ENCODE peak calls at places on chromosomes 6 and 20, in seven cellular contexts. I is mesenchymal stem cell, A is IMR-90, C is mesendoderm, H is H9, S is H1, D is neuronal stem cell. P is an unnamed sample.

GRCh38 chr6:722608-723007 is 29.7 kb upstream of the EXOC2 start:
- DNase-seq in A (peak; percentile 44), I (peak; percentile 76), H (no peak), S (no peak), C (no peak), D (no peak), P (no peak)

GRCh38 chr6:157089258-157089657 is 234.1 kb downstream of the TMEM242 start:
- DNase-seq in H (peak; percentile 81), A (peak; percentile 60), I (peak; percentile 51), D (peak; percentile 72), S (no peak), C (peak; percentile 99), P (no peak)

GRCh38 chr6:79186564-79186963 is 47.9 kb downstream of the HMGN3 start:
- DNase-seq in S (no peak), C (no peak), A (no peak), D (no peak), H (no peak), I (no peak), P (no peak)

GRCh38 chr20:36852187-36852586 is 23.8 kb upstream of the TLDC2 start:
- DNase-seq in I (no peak), A (no peak), D (no peak), H (no peak), C (no peak), S (no peak), P (no peak)

GRCh38 chr6:89118931-89119330 is 1.1 kb upstream of the SRSF12 start:
- DNase-seq in H (no peak), C (no peak), D (no peak), S (no peak), A (no peak), I (no peak), P (no peak)

GRCh38 chr6:14478396-14479225 is 361.0 kb downstream of the CD83 start:
- DNase-seq in I (no peak), C (no peak), D (no peak), H (no peak), A (peak; percentile 49), S (no peak), P (no peak)

GRCh38 chr20:22490287-22491187 is 93.8 kb downstream of the FOXA2 start:
- DNase-seq in I (no peak), A (no peak), H (peak; percentile 62), S (peak; percentile 58), D (peak; percentile 48), C (peak; percentile 77), P (no peak)

GRCh38 chr20:50588034-50588736 is 78.0 kb downstream of the PTPN1 start:
- DNase-seq in S (peak; percentile 99), A (peak; percentile 58), H (peak; percentile 83), D (peak; percentile 40), I (peak; percentile 68), C (peak; percentile 77), P (peak; percentile 54)

GRCh38 chr6:158999154-158999668 is 791 bp downstream of the RSPH3 start:
- DNase-seq in H (no peak), C (no peak), I (no peak), A (peak; percentile 8), D (no peak), S (no peak), P (no peak)

GRCh38 chr20:63497138-63497945 is 1.5 kb downstream of the EEF1A2 start:
- DNase-seq in D (no peak), I (no peak), H (peak; percentile 33), A (no peak), S (peak; percentile 53), C (no peak), P (no peak)

GRCh38 chr20:47696856-47697255 is 88.4 kb downstream of the SULF2 start:
- DNase-seq in C (no peak), I (no peak), H (no peak), S (no peak), D (no peak), A (no peak), P (no peak)

GRCh38 chr20:58433759-58434158 is 44.7 kb downstream of the VAPB start:
- DNase-seq in C (no peak), H (no peak), D (no peak), I (peak; percentile 83), A (peak; percentile 89), S (no peak), P (no peak)

GRCh38 chr6:131383421-131384411 is 189.3 kb upstream of the ARG1 start:
- DNase-seq in H (peak; percentile 43), S (no peak), C (no peak), D (no peak), I (no peak), A (no peak), P (no peak)

GRCh38 chr6:131382646-131383045 is 190.4 kb upstream of the ARG1 start:
- DNase-seq in I (no peak), H (no peak), D (no peak), S (no peak), A (no peak), C (no peak), P (no peak)

GRCh38 chr6:131381052-131381451 is 192.0 kb upstream of the ARG1 start:
- DNase-seq in I (no peak), H (no peak), S (no peak), C (no peak), A (no peak), D (no peak), P (no peak)

GRCh38 chr6:131379951-131380350 is 193.1 kb upstream of the ARG1 start:
- DNase-seq in S (no peak), I (peak; percentile 59), C (no peak), H (no peak), D (no peak), A (peak; percentile 61), P (peak; percentile 57)

GRCh38 chr6:131381694-131382093 is 191.3 kb upstream of the ARG1 start:
- DNase-seq in D (no peak), S (no peak), C (no peak), A (no peak), H (no peak), I (no peak), P (no peak)
- H2BK5ac ChIP-seq in D (no peak overlapping the region), S (no peak overlapping the region), C (no peak overlapping the region), A (no peak overlapping the region), H (no peak overlapping the region), I (no peak overlapping the region), P (no peak overlapping the region)

GRCh38 chr6:41705996-41706835 is 29.2 kb downstream of the TFEB start:
- DNase-seq in D (peak; percentile 52), C (peak; percentile 72), I (peak; percentile 61), S (peak; percentile 92), A (peak; percentile 68), H (peak; percentile 81), P (no peak)
- H3K27ac ChIP-seq in D (no peak overlapping the region), C (no peak overlapping the region), I (peak overlapping the region; percentile 93), S (no peak overlapping the region), A (peak overlapping the region; percentile 30), H (no peak overlapping the region), P (no peak overlapping the region)

GRCh38 chr6:72422126-72422680 is 199.7 kb upstream of the KCNQ5 start:
- DNase-seq in C (peak; percentile 1), H (no peak), A (peak; percentile 53), S (no peak), D (no peak), I (no peak), P (peak; percentile 99)
- H2BK5ac ChIP-seq in C (no peak overlapping the region), H (no peak overlapping the region), A (peak overlapping the region; percentile 82), S (no peak overlapping the region), D (no peak overlapping the region), I (no peak overlapping the region), P (no peak overlapping the region)

GRCh38 chr6:151881231-151881630 is 73.7 kb downstream of the ESR1 start:
- DNase-seq in H (no peak), I (no peak), C (no peak), S (no peak), A (no peak), D (no peak), P (no peak)

GRCh38 chr6:151877458-151877857 is 70.0 kb downstream of the ESR1 start:
- DNase-seq in S (no peak), A (no peak), H (no peak), D (no peak), I (no peak), C (no peak), P (no peak)

GRCh38 chr6:151885234-151885633 is 77.8 kb downstream of the ESR1 start:
- DNase-seq in C (no peak), A (no peak), S (no peak), I (no peak), H (no peak), D (no peak), P (no peak)

DNA sequence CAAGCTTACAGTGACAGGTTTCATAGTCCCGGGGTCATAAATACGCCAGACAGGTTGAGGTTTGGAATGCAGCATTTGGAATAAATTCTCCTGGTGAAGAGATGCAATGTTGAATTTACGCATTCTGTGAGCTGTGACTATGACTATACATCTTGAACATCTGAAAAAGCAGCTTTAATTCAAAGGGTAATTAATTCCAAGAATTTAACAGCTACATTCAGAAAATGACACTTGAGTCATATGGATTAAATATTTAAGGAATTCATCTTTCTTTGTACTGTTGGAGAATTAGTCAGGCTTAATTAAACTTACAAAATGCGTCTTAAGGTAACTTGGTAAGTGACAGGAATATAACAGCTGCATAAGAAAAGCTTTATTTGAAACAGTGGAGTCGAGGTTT is 74.7 kb downstream of the ESR1 start:
- DNase-seq in A (no peak), I (no peak), H (no peak), D (no peak), S (no peak), C (no peak), P (no peak)
- H3K27ac ChIP-seq in A (no peak overlapping the region), I (no peak overlapping the region), H (no peak overlapping the region), D (no peak overlapping the region), S (no peak overlapping the region), C (no peak overlapping the region), P (no peak overlapping the region)

DNA sequence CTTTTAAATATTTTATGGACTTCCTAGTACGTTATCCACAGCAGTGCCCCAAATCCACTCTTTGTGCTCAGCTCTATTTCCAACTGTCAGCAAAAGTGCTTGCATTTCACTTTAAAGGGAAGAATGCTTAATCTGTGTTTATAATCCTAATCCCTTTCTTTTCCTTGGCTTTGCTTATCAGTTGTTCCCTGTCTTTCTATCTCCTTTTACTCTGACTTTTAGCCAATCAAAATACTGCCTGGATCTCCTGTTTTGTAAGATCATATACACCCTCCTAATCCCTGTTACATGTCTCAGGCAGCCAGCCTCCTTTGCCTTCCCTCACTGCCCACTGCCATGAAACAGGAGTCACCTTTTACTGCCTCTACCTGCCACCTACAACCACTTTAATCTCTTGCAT is 102.9 kb downstream of the AIG1 start:
- DNase-seq in H (no peak), I (no peak), C (peak; percentile 44), D (no peak), A (no peak), S (no peak), P (no peak)
- H2BK5ac ChIP-seq in H (no peak overlapping the region), I (no peak overlapping the region), C (no peak overlapping the region), D (no peak overlapping the region), A (no peak overlapping the region), S (no peak overlapping the region), P (no peak overlapping the region)

GRCh38 chr6:149855741-149856140 is 8.4 kb downstream of the LRP11 start:
- DNase-seq in I (no peak), D (no peak), S (no peak), H (no peak), A (no peak), C (no peak), P (no peak)

GRCh38 chr6:149854532-149854931 is 9.6 kb downstream of the LRP11 start:
- DNase-seq in H (no peak), A (no peak), I (no peak), D (no peak), S (no peak), C (no peak), P (peak; percentile 82)

GRCh38 chr6:149856256-149856994 is 7.7 kb downstream of the LRP11 start:
- DNase-seq in S (no peak), I (peak; percentile 30), D (no peak), A (no peak), H (no peak), C (no peak), P (no peak)

GRCh38 chr6:149852881-149853280 is 11.3 kb downstream of the LRP11 start:
- DNase-seq in C (no peak), D (no peak), S (no peak), A (no peak), I (no peak), H (no peak), P (no peak)

GRCh38 chr6:149855040-149855654 is 9.0 kb downstream of the LRP11 start:
- DNase-seq in H (no peak), I (peak; percentile 96), A (peak; percentile 94), C (no peak), D (no peak), S (no peak), P (peak; percentile 94)
- H3K27ac ChIP-seq in H (no peak overlapping the region), I (peak overlapping the region; percentile 90), A (peak overlapping the region; percentile 97), C (no peak overlapping the region), D (no peak overlapping the region), S (no peak overlapping the region), P (peak overlapping the region; percentile 65)